ENCODE peak calls at places on chromosomes 12 and 14, in ten cellular contexts. B is mucosa of gallbladder; L is stomach; E is GM23338; R is stimulated activated CD8-positive, alpha-beta memory T cell treated with anti-CD3 and anti-CD28 coated beads, Interleukin-15, amount 100 ng/mL, for 48 hours; G is ACHN; K is A172; A is left cardiac atrium; H is heart right ventricle; Y is posterior cingulate gyrus. V is an unnamed sample.

GRCh38 chr12:125683748-125684381 is 618.6 kb downstream of the AACS start:
- DNase-seq in A (no peak), R (peak; percentile 29), B (peak; percentile 41), Y (no peak), K (no peak), G (no peak), E (peak; percentile 94), L (peak; percentile 70), H (no peak), V (no peak)

GRCh38 chr14:105487986-105488777 is 1.5 kb downstream of the CRIP1 start:
- DNase-seq in Y (no peak), R (no peak), H (peak; percentile 39), E (no peak), A (peak; percentile 32), G (no peak), K (no peak), L (no peak), B (no peak), V (no peak)

GRCh38 chr14:55438066-55438683 is 2.2 kb downstream of the TBPL2 start:
- DNase-seq in B (no peak), K (peak; percentile 37), L (no peak), A (no peak), G (peak; percentile 51), R (no peak), E (peak; percentile 80), H (no peak), Y (no peak), V (peak; percentile 82)

GRCh38 chr14:58280954-58281787 is 17.2 kb upstream of the ARID4A start:
- DNase-seq in Y (no peak), R (no peak), K (peak; percentile 69), E (no peak), G (peak; percentile 94), L (no peak), A (peak; percentile 44), B (peak; percentile 71), H (no peak), V (peak; percentile 96)

GRCh38 chr12:88577537-88577936 is 2.7 kb downstream of the KITLG start:
- DNase-seq in L (no peak), A (no peak), Y (no peak), H (no peak), K (peak; percentile 19), E (no peak), R (no peak), B (no peak), G (peak; percentile 92), V (no peak)

GRCh38 chr12:92105676-92106075 is 40.0 kb downstream of the BTG1 start:
- DNase-seq in B (no peak), R (no peak), E (no peak), H (no peak), L (no peak), Y (no peak), G (no peak), K (no peak), A (no peak), V (no peak)

GRCh38 chr12:52207895-52208294 is 16.1 kb upstream of the KRT80 start:
- DNase-seq in Y (peak; percentile 81), G (no peak), E (no peak), A (peak; percentile 61), K (peak; percentile 97), H (peak; percentile 71), L (peak; percentile 86), B (peak; percentile 91), R (no peak), V (peak; percentile 86)

GRCh38 chr12:53067074-53067992 is 11.9 kb downstream of the SPRYD3 start:
- DNase-seq in E (no peak), Y (peak; percentile 70), R (no peak), L (peak; percentile 16), H (no peak), B (no peak), K (no peak), G (no peak), A (no peak), V (no peak)